ENCODE peak calls at places on chromosomes 2 and 18, in five cellular contexts. R is tibial nerve, A is lower leg skin, L is lung, Q is foreskin fibroblast. V is an unnamed sample.
A peak's percentile ranks its signal among the peaks of the same experiment; 100 is the strongest.

GRCh38 chr18:71808576-71808975 is 735.6 kb downstream of the CBLN2 start:
- DNase-seq in R (no peak), A (no peak), L (no peak), Q (peak; percentile 50), V (no peak)

GRCh38 chr2:114814355-114814754 is 371.9 kb downstream of the DPP10 start:
- DNase-seq in R (no peak), A (no peak), L (no peak), Q (no peak), V (no peak)

GRCh38 chr2:61993422-61994024 is 88.0 kb downstream of the COMMD1 start:
- DNase-seq in R (peak; percentile 25), A (no peak), L (no peak), Q (peak; percentile 76), V (no peak)

GRCh38 chr2:113116100-113116958 is 11.1 kb upstream of the IL1RN start:
- DNase-seq in R (no peak), A (no peak), L (no peak), Q (no peak), V (no peak)

GRCh38 chr2:98324181-98324580 is 22.1 kb upstream of the CNGA3 start:
- DNase-seq in R (no peak), A (no peak), L (no peak), Q (peak; percentile 63), V (no peak)

GRCh38 chr18:46167971-46168370 is 63.8 kb downstream of the HAUS1 start:
- DNase-seq in R (no peak), A (no peak), L (peak; percentile 32), Q (no peak), V (no peak)

GRCh38 chr2:181742908-181743722 is 62.8 kb upstream of the NEUROD1 start:
- DNase-seq in R (peak; percentile 64), A (peak; percentile 19), L (no peak), Q (peak; percentile 79), V (peak; percentile 16)

GRCh38 chr2:3585239-3586109 is 9.4 kb upstream of the COLEC11 start:
- DNase-seq in R (peak; percentile 35), A (no peak), L (peak; percentile 37), Q (peak; percentile 94), V (no peak)

GRCh38 chr2:146527166-146527565 is 1317.7 kb upstream of the ACVR2A start:
- DNase-seq in R (no peak), A (no peak), L (no peak), Q (no peak), V (no peak)

GRCh38 chr18:46155652-46156051 is 51.5 kb downstream of the HAUS1 start:
- DNase-seq in R (no peak), A (no peak), L (no peak), Q (peak; percentile 92), V (no peak)

GRCh38 chr2:158685646-158686045 is 109.5 kb upstream of the DAPL1 start:
- DNase-seq in R (no peak), A (no peak), L (peak; percentile 9), Q (no peak), V (no peak)

GRCh38 chr2:102050854-102051391 is 59.2 kb downstream of the IL1R2 start:
- DNase-seq in R (peak; percentile 92), A (peak; percentile 90), L (peak; percentile 78), Q (peak; percentile 91), V (no peak)

GRCh38 chr18:11733031-11733430 is 44.0 kb downstream of the GNAL start:
- DNase-seq in R (peak; percentile 69), A (peak; percentile 69), L (peak; percentile 80), Q (peak; percentile 81), V (peak; percentile 87)

GRCh38 chr18:45871655-45872054 is 46.2 kb downstream of the SIGLEC15 start:
- DNase-seq in R (no peak), A (no peak), L (no peak), Q (peak; percentile 67), V (no peak)

GRCh38 chr2:166134252-166135151 is 6.7 kb upstream of the SCN1A start:
- DNase-seq in R (no peak), A (no peak), L (no peak), Q (no peak), V (no peak)

GRCh38 chr2:60379684-60380083 is 173.8 kb downstream of the BCL11A start:
- DNase-seq in R (no peak), A (no peak), L (no peak), Q (no peak), V (no peak)

GRCh38 chr18:48455555-48456478 is 46.6 kb upstream of the ZBTB7C start:
- DNase-seq in R (no peak), A (no peak), L (no peak), Q (peak; percentile 69), V (no peak)

GRCh38 chr2:240430595-240430994 is 4.9 kb upstream of the GPC1 start:
- DNase-seq in R (no peak), A (no peak), L (no peak), Q (no peak), V (no peak)

GRCh38 chr18:62637807-62638687 is 77.3 kb upstream of the PHLPP1 start:
- DNase-seq in R (no peak), A (no peak), L (no peak), Q (no peak), V (no peak)

GRCh38 chr2:55838653-55839052 is 84.9 kb downstream of the EFEMP1 start:
- DNase-seq in R (no peak), A (no peak), L (no peak), Q (no peak), V (no peak)

GRCh38 chr18:24799176-24799575 is 338.7 kb downstream of the HRH4 start:
- DNase-seq in R (no peak), A (no peak), L (no peak), Q (peak; percentile 8), V (no peak)

GRCh38 chr2:9565436-9566153 is 10.0 kb upstream of the ADAM17 start:
- DNase-seq in R (peak; percentile 93), A (peak; percentile 91), L (peak; percentile 71), Q (peak; percentile 97), V (no peak)

GRCh38 chr2:20110383-20110782 is 59.0 kb upstream of the LAPTM4A start:
- DNase-seq in R (no peak), A (no peak), L (no peak), Q (no peak), V (no peak)

GRCh38 chr2:63537306-63537705 is 51.0 kb downstream of the WDPCP start:
- DNase-seq in R (no peak), A (no peak), L (no peak), Q (peak; percentile 27), V (no peak)

GRCh38 chr18:34031810-34032209 is 192.9 kb downstream of the NOL4 start:
- DNase-seq in R (no peak), A (no peak), L (no peak), Q (no peak), V (no peak)

GRCh38 chr2:130844161-130844560 is 7.4 kb downstream of the ARHGEF4 start:
- DNase-seq in R (no peak), A (no peak), L (no peak), Q (no peak), V (no peak)

GRCh38 chr2:203782262-203782976 is 76.0 kb downstream of the CD28 start:
- DNase-seq in R (peak; percentile 21), A (peak; percentile 25), L (peak; percentile 64), Q (peak; percentile 96), V (peak; percentile 41)

GRCh38 chr2:102792538-102793208 is 30.8 kb downstream of the TMEM182 start:
- DNase-seq in R (no peak), A (no peak), L (no peak), Q (no peak), V (no peak)

GRCh38 chr18:74623047-74623816 is 25.6 kb downstream of the ZNF407 start:
- DNase-seq in R (no peak), A (no peak), L (no peak), Q (peak; percentile 67), V (no peak)

GRCh38 chr2:118686364-118686763 is 161.1 kb downstream of the EN1 start:
- DNase-seq in R (peak; percentile 44), A (peak; percentile 54), L (no peak), Q (peak; percentile 25), V (no peak)

DNA sequence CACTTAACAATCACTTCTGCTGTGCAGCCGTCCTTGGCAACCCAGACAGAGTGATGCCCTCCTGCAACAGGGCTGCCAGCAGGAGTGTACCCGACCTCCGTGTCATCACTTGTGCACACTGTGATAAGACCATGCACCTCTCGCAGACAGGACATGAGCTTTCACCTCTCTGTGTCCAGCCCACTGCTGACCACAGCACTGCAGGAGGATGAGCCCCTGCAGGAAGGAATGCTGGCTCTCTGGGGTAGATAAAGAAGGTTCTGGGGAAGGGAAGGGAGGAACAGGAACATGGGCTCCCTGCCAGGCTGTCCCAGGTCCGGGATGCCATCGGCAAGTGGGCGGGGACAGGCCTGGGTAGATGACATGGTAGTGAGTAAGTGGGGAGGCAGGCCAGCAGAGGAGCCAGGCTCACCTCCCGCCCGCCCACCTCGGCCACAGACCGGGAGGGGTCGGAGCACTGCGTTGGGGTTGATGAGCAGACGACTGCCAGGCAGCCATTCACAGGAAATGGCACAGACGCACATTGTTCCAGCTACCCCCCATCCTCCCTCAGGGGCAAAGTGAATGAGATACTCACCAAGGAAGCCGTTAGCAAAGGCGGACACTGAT is 18.6 kb upstream of the COL6A3 start:
- DNase-seq in R (no peak), A (no peak), L (no peak), Q (peak; percentile 97), V (no peak)
- TF ChIP-seq CTCF in R (no peak), A (no peak), L (no peak), Q (peak; percentile 44), V (no peak)

GRCh38 chr2:70724366-70724765 is 43.6 kb downstream of the ADD2 start:
- DNase-seq in R (no peak), A (no peak), L (no peak), Q (no peak), V (no peak)

GRCh38 chr2:70728128-70728527 is 39.9 kb downstream of the ADD2 start:
- DNase-seq in R (no peak), A (no peak), L (no peak), Q (no peak), V (no peak)

GRCh38 chr2:70726186-70726585 is 41.8 kb downstream of the ADD2 start:
- DNase-seq in R (no peak), A (no peak), L (no peak), Q (no peak), V (no peak)

GRCh38 chr2:70725505-70725904 is 42.5 kb downstream of the ADD2 start:
- DNase-seq in R (no peak), A (no peak), L (no peak), Q (no peak), V (no peak)

GRCh38 chr2:70726947-70727725 is 40.9 kb downstream of the ADD2 start:
- DNase-seq in R (no peak), A (no peak), L (no peak), Q (no peak), V (no peak)
- TF ChIP-seq CTCF in R (no peak), A (no peak), L (no peak), Q (no peak), V (no peak)

DNA sequence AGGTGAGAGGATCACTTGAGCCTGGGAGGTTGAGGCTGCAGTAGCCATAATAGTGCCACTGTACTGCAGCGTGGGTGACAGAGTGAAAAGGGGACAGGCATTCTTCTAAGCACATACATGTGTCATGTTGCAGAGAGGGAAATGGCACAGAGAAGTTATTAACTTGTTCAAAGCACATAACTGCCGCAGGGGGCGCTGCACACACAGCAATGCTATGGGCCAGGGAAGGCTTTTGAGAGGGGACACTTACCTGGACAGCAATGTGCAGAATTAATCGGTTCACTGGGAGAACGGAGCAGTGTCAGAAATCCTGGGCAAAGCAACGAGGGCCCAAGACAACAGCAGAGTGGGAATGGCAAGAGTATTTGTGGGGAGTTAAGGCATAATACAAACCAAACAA is 2.4 kb downstream of the SCYGR8 start:
- DNase-seq in R (no peak), A (no peak), L (no peak), Q (no peak), V (peak; percentile 53)
- TF ChIP-seq CTCF in R (no peak), A (no peak), L (no peak), Q (peak; percentile 8), V (peak; percentile 49)

GRCh38 chr2:189698020-189698887 is 23.8 kb downstream of the ANKAR start:
- DNase-seq in R (peak; percentile 88), A (peak; percentile 33), L (no peak), Q (peak; percentile 62), V (no peak)
- TF ChIP-seq CTCF in R (peak; percentile 58), A (no peak), L (peak; percentile 11), Q (peak; percentile 45), V (peak; percentile 66)

V was measured in nephron progenitor cell.